ENCODE peak calls at places on chromosomes 7 and 10, in five cellular contexts. R is fibroblast of mammary gland; V is T-cell; I is stimulated activated CD4-positive, alpha-beta T cell treated with anti-CD3 and anti-CD28 coated beads, Interleukin-15, amount 100 ng/mL, for 24 hours; L is H7. Q is an unnamed sample.

GRCh38 chr10:17665742-17666141 is 21.8 kb downstream of the STAM start:
- DNase-seq in R (peak), V (no peak), I (no peak), L (no peak), Q (peak)

GRCh38 chr10:49086889-49087288 is 28.4 kb downstream of the VSTM4 start:
- DNase-seq in R (no peak), V (no peak), I (no peak), L (no peak), Q (no peak)

GRCh38 chr7:28346256-28346655 is 66.1 kb upstream of the CREB5 start:
- DNase-seq in R (peak), V (no peak), I (no peak), L (no peak), Q (no peak)

GRCh38 chr10:43128958-43129706 is 9.1 kb upstream of the CSGALNACT2 start:
- DNase-seq in R (peak), V (no peak), I (no peak), L (peak), Q (peak)

GRCh38 chr7:106176414-106177294 is 64.5 kb upstream of the SYPL1 start:
- DNase-seq in R (peak), V (peak), I (peak), L (peak), Q (peak)

GRCh38 chr7:150862356-150862755 is 10.0 kb downstream of the AOC1 start:
- DNase-seq in R (no peak), V (no peak), I (no peak), L (no peak), Q (no peak)

GRCh38 chr10:44056947-44057811 is 327.7 kb downstream of the CXCL12 start:
- DNase-seq in R (no peak), V (no peak), I (no peak), L (no peak), Q (no peak)

GRCh38 chr10:106384541-106384940 is 780.0 kb downstream of the SORCS1 start:
- DNase-seq in R (peak), V (no peak), I (no peak), L (no peak), Q (no peak)

GRCh38 chr10:74021248-74022055 is 23.5 kb downstream of the VCL start:
- DNase-seq in R (peak), V (no peak), I (no peak), L (no peak), Q (peak)

GRCh38 chr7:74355091-74355490 is 65.9 kb downstream of the CLIP2 start:
- DNase-seq in R (peak), V (no peak), I (peak), L (no peak), Q (peak)

GRCh38 chr10:30550967-30551815 is 78.4 kb downstream of the LYZL2 start:
- DNase-seq in R (no peak), V (no peak), I (no peak), L (no peak), Q (no peak)

GRCh38 chr7:32511791-32512190 is 16.5 kb downstream of the AVL9 start:
- DNase-seq in R (no peak), V (no peak), I (no peak), L (no peak), Q (peak)

GRCh38 chr10:70546585-70546984 is 56.0 kb downstream of the PRF1 start:
- DNase-seq in R (no peak), V (no peak), I (no peak), L (no peak), Q (no peak)

GRCh38 chr7:27179503-27180430 is 5.3 kb downstream of the HOXA11 start:
- DNase-seq in R (peak), V (peak), I (peak), L (peak), Q (peak)

GRCh38 chr10:63681965-63682704 is 160.9 kb downstream of the REEP3 start:
- DNase-seq in R (peak), V (no peak), I (no peak), L (no peak), Q (peak)

GRCh38 chr10:92789067-92789466 is 59.3 kb upstream of the EXOC6 start:
- DNase-seq in R (no peak), V (no peak), I (no peak), L (no peak), Q (no peak)

GRCh38 chr7:151244156-151244870 is 4.2 kb downstream of the SMARCD3 start:
- DNase-seq in R (peak), V (peak), I (peak), L (peak), Q (peak)

GRCh38 chr10:71522438-71523144 is 125.9 kb downstream of the CDH23 start:
- DNase-seq in R (no peak), V (no peak), I (no peak), L (peak), Q (no peak)